ENCODE peak calls at places on chromosome 2, in seven cellular contexts. T, Q, C, M, X, A and B are unnamed samples.

GRCh38 chr2:33765122-33765521 is 166.0 kb upstream of the FAM98A start:
- DNase-seq in Q (no peak), M (no peak), A (peak), T (no peak), C (no peak), X (no peak), B (no peak)

GRCh38 chr2:200944467-200945394 is 18.7 kb downstream of the ORC2 start:
- DNase-seq in M (peak), A (no peak), Q (peak), X (no peak), C (no peak), T (no peak), B (peak)

GRCh38 chr2:37784071-37784758 is 112.8 kb upstream of the CDC42EP3 start:
- DNase-seq in M (no peak), T (no peak), Q (no peak), A (no peak), C (no peak), X (no peak), B (no peak)

GRCh38 chr2:196492946-196493345 is 146.6 kb upstream of the CCDC150 start:
- DNase-seq in X (no peak), C (no peak), A (no peak), M (no peak), Q (no peak), T (no peak), B (no peak)

GRCh38 chr2:123532999-123533398 is 492.1 kb upstream of the CNTNAP5 start:
- DNase-seq in X (no peak), A (no peak), Q (no peak), C (no peak), T (no peak), M (no peak), B (no peak)

GRCh38 chr2:241584446-241584845 is 25.9 kb downstream of the BOK start:
- DNase-seq in C (no peak), M (no peak), Q (peak), X (no peak), T (no peak), A (no peak), B (peak)

GRCh38 chr2:112150447-112150846 is 12.3 kb downstream of the FBLN7 start:
- DNase-seq in T (no peak), C (no peak), Q (peak), M (peak), X (no peak), A (no peak), B (peak)

GRCh38 chr2:168948621-168949212 is 47.6 kb downstream of the G6PC2 start:
- DNase-seq in X (peak), Q (no peak), C (no peak), A (no peak), M (peak), T (no peak), B (peak)

GRCh38 chr2:79576431-79576830 is 63.6 kb downstream of the CTNNA2 start:
- DNase-seq in C (no peak), A (no peak), T (no peak), Q (no peak), M (no peak), X (no peak), B (no peak)

GRCh38 chr2:172082944-172083718 is 2.2 kb upstream of the DLX1 start:
- DNase-seq in A (no peak), C (no peak), Q (no peak), X (peak), T (no peak), M (peak), B (no peak)

GRCh38 chr2:177147093-177147694 is 65.4 kb upstream of the HNRNPA3 start:
- DNase-seq in A (peak), M (peak), Q (peak), C (no peak), X (peak), T (peak), B (peak)

GRCh38 chr2:1588994-1589611 is 155.2 kb downstream of the PXDN start:
- DNase-seq in A (no peak), Q (no peak), T (no peak), M (peak), X (no peak), C (no peak), B (peak)